ENCODE peak calls at places on chromosomes 1 and 21, in nine cellular contexts. P, Y, M, U, L, H, R, V and W are unnamed samples.

GRCh38 chr1:108050134-108050533 is 85.2 kb upstream of the VAV3 start:
- DNase-seq in L (no peak), H (no peak), R (no peak), V (peak; percentile 66), M (no peak), Y (no peak), P (no peak), U (no peak), W (no peak)

GRCh38 chr1:51859333-51859732 is 19.2 kb downstream of the NRDC start:
- DNase-seq in Y (no peak), U (no peak), H (no peak), P (no peak), L (no peak), V (no peak), M (no peak), R (no peak), W (no peak)

GRCh38 chr1:247865416-247865815 is 8.4 kb downstream of the TRIM58 start:
- DNase-seq in Y (no peak), U (no peak), R (no peak), M (no peak), P (no peak), H (no peak), L (no peak), V (no peak), W (no peak)

GRCh38 chr1:247548092-247548491 is 842 bp upstream of the GCSAML start:
- DNase-seq in R (peak; percentile 18), H (no peak), U (no peak), V (no peak), Y (no peak), M (no peak), P (no peak), L (no peak), W (no peak)

GRCh38 chr1:6468729-6469461 is 2.9 kb upstream of the TNFRSF25 start:
- DNase-seq in Y (no peak), L (no peak), R (no peak), V (no peak), P (no peak), H (no peak), U (no peak), M (no peak), W (no peak)

GRCh38 chr1:25619101-25619890 is 2.7 kb downstream of the MAN1C1 start:
- DNase-seq in M (no peak), H (peak; percentile 62), R (no peak), L (no peak), Y (peak; percentile 65), P (no peak), V (peak; percentile 13), U (peak; percentile 80), W (peak; percentile 71)

GRCh38 chr1:233240839-233241682 is 54.5 kb downstream of the PCNX2 start:
- DNase-seq in Y (peak; percentile 2), P (peak; percentile 53), L (peak; percentile 48), R (peak; percentile 32), V (no peak), M (no peak), U (no peak), H (no peak), W (peak; percentile 31)

GRCh38 chr21:32351428-32351827 is 41.4 kb downstream of the URB1 start:
- DNase-seq in P (no peak), V (no peak), L (no peak), M (no peak), Y (no peak), U (peak; percentile 34), R (no peak), H (no peak), W (no peak)

GRCh38 chr1:56436912-56437403 is 142.4 kb downstream of the PLPP3 start:
- DNase-seq in R (no peak), L (no peak), Y (no peak), U (no peak), P (no peak), H (no peak), V (no peak), M (no peak), W (no peak)

GRCh38 chr1:51000651-51001050 is 30.6 kb downstream of the CDKN2C start:
- DNase-seq in Y (no peak), L (no peak), V (no peak), R (no peak), U (no peak), M (no peak), H (no peak), P (no peak), W (no peak)

GRCh38 chr1:42940851-42941639 is 17.6 kb downstream of the SLC2A1 start:
- DNase-seq in U (no peak), M (peak; percentile 85), Y (no peak), P (peak; percentile 97), R (no peak), V (peak; percentile 98), H (no peak), L (peak; percentile 100), W (no peak)

GRCh38 chr1:157963713-157964112 is 29.7 kb upstream of the KIRREL1 start:
- DNase-seq in U (peak; percentile 81), L (peak; percentile 75), V (peak; percentile 66), M (peak; percentile 51), Y (peak; percentile 55), H (peak; percentile 23), R (peak; percentile 41), P (peak; percentile 63), W (no peak)

GRCh38 chr1:147598631-147599361 is 57.5 kb downstream of the BCL9 start:
- DNase-seq in Y (peak; percentile 58), M (no peak), V (peak; percentile 9), L (no peak), H (no peak), R (peak; percentile 38), P (peak; percentile 25), U (peak; percentile 73), W (peak; percentile 56)

GRCh38 chr1:112092656-112093371 is 103.3 kb upstream of the KCND3 start:
- DNase-seq in H (no peak), P (no peak), V (no peak), M (no peak), L (no peak), R (no peak), U (no peak), Y (no peak), W (no peak)

GRCh38 chr1:214541206-214541605 is 10.2 kb downstream of the PTPN14 start:
- DNase-seq in L (no peak), R (no peak), Y (no peak), H (no peak), M (no peak), P (no peak), U (no peak), V (no peak), W (no peak)

GRCh38 chr1:73980324-73981040 is 217.5 kb downstream of the LRRIQ3 start:
- DNase-seq in V (peak; percentile 2), M (no peak), R (no peak), P (no peak), U (no peak), L (no peak), Y (no peak), H (no peak), W (no peak)

GRCh38 chr1:22728751-22729399 is 18.2 kb downstream of the EPHB2 start:
- DNase-seq in U (no peak), R (no peak), L (no peak), H (peak; percentile 41), M (no peak), P (no peak), V (no peak), Y (no peak), W (peak; percentile 42)

GRCh38 chr21:35614412-35614901 is 445.9 kb downstream of the SETD4 start:
- DNase-seq in H (no peak), V (peak; percentile 81), Y (peak; percentile 77), U (no peak), P (peak; percentile 48), R (no peak), L (peak; percentile 95), M (no peak), W (no peak)

GRCh38 chr1:100217834-100218233 is 31.8 kb downstream of the DBT start:
- DNase-seq in H (no peak), V (no peak), Y (no peak), P (no peak), L (no peak), M (no peak), U (no peak), R (no peak), W (no peak)

GRCh38 chr1:169129109-169129789 is 22.8 kb downstream of the ATP1B1 start:
- DNase-seq in M (no peak), Y (no peak), P (no peak), L (peak; percentile 22), R (no peak), U (no peak), V (no peak), H (no peak), W (no peak)

GRCh38 chr1:53562256-53562982 is 103.2 kb downstream of the DMRTB1 start:
- DNase-seq in R (no peak), M (no peak), Y (peak; percentile 66), H (no peak), U (peak; percentile 68), V (no peak), L (no peak), P (no peak), W (no peak)

GRCh38 chr1:98325646-98326441 is 335.7 kb upstream of the SNX7 start:
- DNase-seq in L (peak; percentile 99), V (peak; percentile 95), Y (no peak), U (no peak), R (peak; percentile 86), M (peak; percentile 42), H (no peak), P (peak; percentile 94), W (no peak)